ENCODE peak calls at places on chromosome 17, in seven cellular contexts. One of them, this sample, is unnamed.

GRCh38 chr17:81010935-81011334 is 19.3 kb downstream of the CHMP6 start:
- DNase-seq in NCI-H460: no peak
- DNase-seq in anterior cingulate cortex: no peak
- DNase-seq in central memory CD8-positive, alpha-beta T cell: no peak
- DNase-seq in progenitor cell of endocrine pancreas: no peak
- DNase-seq in GM20000: no peak
- DNase-seq in AML-193: no peak
- DNase-seq in this sample: no peak

GRCh38 chr17:7855643-7856080 is 796 bp downstream of the TMEM88 start:
- DNase-seq in NCI-H460: no peak
- DNase-seq in anterior cingulate cortex: no peak
- DNase-seq in central memory CD8-positive, alpha-beta T cell: no peak
- DNase-seq in progenitor cell of endocrine pancreas: no peak
- DNase-seq in GM20000: no peak
- DNase-seq in AML-193: no peak
- DNase-seq in this sample: no peak

GRCh38 chr17:45431531-45432404 is 902 bp downstream of the ARHGAP27 start:
- DNase-seq in NCI-H460: peak
- DNase-seq in anterior cingulate cortex: no peak
- DNase-seq in central memory CD8-positive, alpha-beta T cell: peak
- DNase-seq in progenitor cell of endocrine pancreas: peak
- DNase-seq in GM20000: peak
- DNase-seq in AML-193: peak
- DNase-seq in this sample: peak

GRCh38 chr17:3004150-3004801 is 59.1 kb downstream of the OR1D5 start:
- DNase-seq in NCI-H460: peak
- DNase-seq in anterior cingulate cortex: peak
- DNase-seq in central memory CD8-positive, alpha-beta T cell: peak
- DNase-seq in progenitor cell of endocrine pancreas: no peak
- DNase-seq in GM20000: peak
- DNase-seq in AML-193: no peak
- DNase-seq in this sample: peak

GRCh38 chr17:64005734-64006167 is 7.6 kb downstream of the PRR29 start:
- DNase-seq in NCI-H460: no peak
- DNase-seq in anterior cingulate cortex: no peak
- DNase-seq in central memory CD8-positive, alpha-beta T cell: no peak
- DNase-seq in progenitor cell of endocrine pancreas: no peak
- DNase-seq in GM20000: no peak
- DNase-seq in AML-193: no peak
- DNase-seq in this sample: peak

GRCh38 chr17:27346228-27346899 is 52.5 kb downstream of the WSB1 start:
- DNase-seq in NCI-H460: no peak
- DNase-seq in anterior cingulate cortex: no peak
- DNase-seq in central memory CD8-positive, alpha-beta T cell: no peak
- DNase-seq in progenitor cell of endocrine pancreas: no peak
- DNase-seq in GM20000: no peak
- DNase-seq in AML-193: no peak
- DNase-seq in this sample: no peak

GRCh38 chr17:65523853-65524664 is 37.4 kb downstream of the AXIN2 start:
- DNase-seq in NCI-H460: no peak
- DNase-seq in anterior cingulate cortex: no peak
- DNase-seq in central memory CD8-positive, alpha-beta T cell: no peak
- DNase-seq in progenitor cell of endocrine pancreas: no peak
- DNase-seq in GM20000: no peak
- DNase-seq in AML-193: no peak
- DNase-seq in this sample: no peak

GRCh38 chr17:43721537-43722268 is 36.9 kb downstream of the SOST start:
- DNase-seq in NCI-H460: peak
- DNase-seq in anterior cingulate cortex: no peak
- DNase-seq in central memory CD8-positive, alpha-beta T cell: no peak
- DNase-seq in progenitor cell of endocrine pancreas: no peak
- DNase-seq in GM20000: no peak
- DNase-seq in AML-193: no peak
- DNase-seq in this sample: no peak

GRCh38 chr17:1078831-1079561 is 82.1 kb downstream of the TIMM22 start:
- DNase-seq in NCI-H460: no peak
- DNase-seq in anterior cingulate cortex: no peak
- DNase-seq in central memory CD8-positive, alpha-beta T cell: no peak
- DNase-seq in progenitor cell of endocrine pancreas: no peak
- DNase-seq in GM20000: no peak
- DNase-seq in AML-193: no peak
- DNase-seq in this sample: no peak

GRCh38 chr17:82085931-82086764 is 11.9 kb downstream of the FASN start:
- DNase-seq in NCI-H460: no peak
- DNase-seq in anterior cingulate cortex: no peak
- DNase-seq in central memory CD8-positive, alpha-beta T cell: no peak
- DNase-seq in progenitor cell of endocrine pancreas: no peak
- DNase-seq in GM20000: no peak
- DNase-seq in AML-193: no peak
- DNase-seq in this sample: no peak

GRCh38 chr17:60231234-60231633 is 81.5 kb downstream of the CA4 start:
- DNase-seq in NCI-H460: peak
- DNase-seq in anterior cingulate cortex: no peak
- DNase-seq in central memory CD8-positive, alpha-beta T cell: no peak
- DNase-seq in progenitor cell of endocrine pancreas: no peak
- DNase-seq in GM20000: peak
- DNase-seq in AML-193: peak
- DNase-seq in this sample: peak

GRCh38 chr17:73705594-73705993 is 61.3 kb upstream of the SDK2 start:
- DNase-seq in NCI-H460: no peak
- DNase-seq in anterior cingulate cortex: peak
- DNase-seq in central memory CD8-positive, alpha-beta T cell: no peak
- DNase-seq in progenitor cell of endocrine pancreas: no peak
- DNase-seq in GM20000: no peak
- DNase-seq in AML-193: no peak
- DNase-seq in this sample: no peak

GRCh38 chr17:32794533-32795246 is 82.2 kb downstream of the MYO1D start:
- DNase-seq in NCI-H460: no peak
- DNase-seq in anterior cingulate cortex: no peak
- DNase-seq in central memory CD8-positive, alpha-beta T cell: no peak
- DNase-seq in progenitor cell of endocrine pancreas: peak
- DNase-seq in GM20000: no peak
- DNase-seq in AML-193: no peak
- DNase-seq in this sample: no peak

GRCh38 chr17:63961355-63962207 is 11.1 kb downstream of the SCN4A start:
- DNase-seq in NCI-H460: peak
- DNase-seq in anterior cingulate cortex: no peak
- DNase-seq in central memory CD8-positive, alpha-beta T cell: no peak
- DNase-seq in progenitor cell of endocrine pancreas: peak
- DNase-seq in GM20000: peak
- DNase-seq in AML-193: no peak
- DNase-seq in this sample: peak

GRCh38 chr17:15023589-15023988 is 241.5 kb downstream of the PMP22 start:
- DNase-seq in NCI-H460: no peak
- DNase-seq in anterior cingulate cortex: no peak
- DNase-seq in central memory CD8-positive, alpha-beta T cell: no peak
- DNase-seq in progenitor cell of endocrine pancreas: no peak
- DNase-seq in GM20000: no peak
- DNase-seq in AML-193: no peak
- DNase-seq in this sample: no peak

GRCh38 chr17:70848785-70849184 is 679.5 kb downstream of the KCNJ2 start:
- DNase-seq in NCI-H460: no peak
- DNase-seq in anterior cingulate cortex: no peak
- DNase-seq in central memory CD8-positive, alpha-beta T cell: no peak
- DNase-seq in progenitor cell of endocrine pancreas: no peak
- DNase-seq in GM20000: no peak
- DNase-seq in AML-193: no peak
- DNase-seq in this sample: no peak

GRCh38 chr17:7912927-7913524 is 3.1 kb downstream of the RNF227 start:
- DNase-seq in NCI-H460: peak
- DNase-seq in anterior cingulate cortex: no peak
- DNase-seq in central memory CD8-positive, alpha-beta T cell: no peak
- DNase-seq in progenitor cell of endocrine pancreas: no peak
- DNase-seq in GM20000: peak
- DNase-seq in AML-193: peak
- DNase-seq in this sample: peak

This sample was measured in GM13977.